ENCODE peak calls at places on chromosomes 16 and 17, in four cellular contexts. Z is mesendoderm, U is trophoblast cell, V is H9. M is an unnamed sample.

GRCh38 chr17:76405967-76406647 is 21.7 kb downstream of the SPHK1 start:
- DNase-seq in Z (no peak), U (no peak), V (no peak), M (no peak)

GRCh38 chr17:18937981-18938691 is 13.8 kb upstream of the SLC5A10 start:
- DNase-seq in Z (no peak), U (no peak), V (no peak), M (no peak)

GRCh38 chr17:73340093-73340596 is 28.3 kb upstream of the CDC42EP4 start:
- DNase-seq in Z (no peak), U (peak; percentile 43), V (no peak), M (no peak)

GRCh38 chr17:1137465-1137894 is 42.3 kb downstream of the ABR start:
- DNase-seq in Z (peak; percentile 41), U (peak; percentile 90), V (no peak), M (no peak)

GRCh38 chr16:29148867-29149272 is 164.0 kb downstream of the LAT start:
- DNase-seq in Z (no peak), U (no peak), V (no peak), M (no peak)

GRCh38 chr16:17416461-17417221 is 54.1 kb downstream of the XYLT1 start:
- DNase-seq in Z (peak; percentile 88), U (no peak), V (peak; percentile 56), M (no peak)

GRCh38 chr17:64115871-64116534 is 13.9 kb downstream of the ERN1 start:
- DNase-seq in Z (no peak), U (peak; percentile 68), V (no peak), M (no peak)

GRCh38 chr16:48194828-48195566 is 39.2 kb upstream of the ABCC12 start:
- DNase-seq in Z (no peak), U (no peak), V (no peak), M (no peak)

GRCh38 chr17:33942414-33942813 is 312.7 kb upstream of the CCL2 start:
- DNase-seq in Z (no peak), U (no peak), V (no peak), M (no peak)

GRCh38 chr16:55480228-55480655 is 1.2 kb downstream of the MMP2 start:
- DNase-seq in Z (peak; percentile 53), U (no peak), V (peak; percentile 46), M (no peak)

GRCh38 chr17:59506907-59507726 is 58.3 kb upstream of the DHX40 start:
- DNase-seq in Z (no peak), U (peak; percentile 20), V (no peak), M (no peak)

GRCh38 chr17:35630530-35631148 is 43.5 kb downstream of the AP2B1 start:
- DNase-seq in Z (peak; percentile 22), U (no peak), V (no peak), M (no peak)

GRCh38 chr17:36931697-36932382 is 5.4 kb upstream of the LHX1 start:
- DNase-seq in Z (no peak), U (no peak), V (peak; percentile 35), M (no peak)

GRCh38 chr16:50025544-50025931 is 513 bp downstream of the CNEP1R1 start:
- DNase-seq in Z (peak; percentile 40), U (no peak), V (no peak), M (no peak)

GRCh38 chr17:47368262-47368661 is 44.5 kb downstream of the EFCAB13 start:
- DNase-seq in Z (no peak), U (peak; percentile 43), V (no peak), M (no peak)

GRCh38 chr17:14359251-14359939 is 58.5 kb downstream of the HS3ST3B1 start:
- DNase-seq in Z (no peak), U (peak; percentile 17), V (peak; percentile 61), M (no peak)

GRCh38 chr16:73143681-73144370 is 95.9 kb upstream of the ZFHX3 start:
- DNase-seq in Z (no peak), U (no peak), V (no peak), M (no peak)

GRCh38 chr17:57471941-57472368 is 215.6 kb downstream of the MSI2 start:
- DNase-seq in Z (peak; percentile 56), U (no peak), V (peak; percentile 53), M (peak; percentile 67)

GRCh38 chr16:19086322-19087199 is 19.1 kb downstream of the COQ7 start:
- DNase-seq in Z (peak; percentile 87), U (peak; percentile 88), V (peak; percentile 87), M (peak; percentile 82)

GRCh38 chr17:50689251-50689650 is 18.5 kb downstream of the ANKRD40 start:
- DNase-seq in Z (peak; percentile 51), U (no peak), V (peak; percentile 67), M (no peak)

DNA sequence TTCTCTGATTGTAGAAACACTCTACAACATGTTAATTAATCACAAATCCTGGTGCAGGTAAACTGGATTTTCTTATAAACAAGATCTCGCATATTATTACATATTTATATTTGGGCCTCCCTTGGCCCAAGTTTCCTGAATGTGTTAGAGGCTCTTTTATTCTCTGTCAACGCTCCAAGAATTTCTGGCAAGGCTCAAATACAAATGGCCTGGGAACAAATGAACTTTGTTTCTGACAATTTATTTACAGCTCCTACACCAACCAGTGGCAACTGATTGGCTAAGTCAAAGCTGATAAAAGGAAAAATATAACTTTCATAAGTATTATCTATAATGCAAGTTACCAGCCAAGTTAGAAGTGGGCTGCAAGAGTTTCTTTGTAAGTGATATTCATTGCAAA is 64.9 kb upstream of the CORO6 start:
- DNase-seq in Z (no peak), U (no peak), V (no peak), M (no peak)
- H3K23ac ChIP-seq in Z (no peak overlapping the region), U (no peak overlapping the region), V (no peak overlapping the region), M (no peak overlapping the region)

GRCh38 chr17:16287563-16288027 is 65.7 kb downstream of the CENPV start:
- DNase-seq in Z (no peak), U (no peak), V (no peak), M (no peak)

GRCh38 chr17:16285646-16286008 is 67.6 kb downstream of the CENPV start:
- DNase-seq in Z (no peak), U (no peak), V (no peak), M (no peak)

GRCh38 chr17:16286009-16286946 is 67.0 kb downstream of the CENPV start:
- DNase-seq in Z (peak; percentile 94), U (peak; percentile 89), V (peak; percentile 94), M (peak; percentile 30)

GRCh38 chr17:16288860-16289571 is 64.3 kb downstream of the CENPV start:
- DNase-seq in Z (peak; percentile 57), U (peak; percentile 68), V (no peak), M (no peak)

GRCh38 chr17:16286947-16287562 is 66.2 kb downstream of the CENPV start:
- DNase-seq in Z (no peak), U (no peak), V (peak; percentile 37), M (no peak)
- H3K23ac ChIP-seq in Z (no peak overlapping the region), U (no peak overlapping the region), V (no peak overlapping the region), M (no peak overlapping the region)

DNA sequence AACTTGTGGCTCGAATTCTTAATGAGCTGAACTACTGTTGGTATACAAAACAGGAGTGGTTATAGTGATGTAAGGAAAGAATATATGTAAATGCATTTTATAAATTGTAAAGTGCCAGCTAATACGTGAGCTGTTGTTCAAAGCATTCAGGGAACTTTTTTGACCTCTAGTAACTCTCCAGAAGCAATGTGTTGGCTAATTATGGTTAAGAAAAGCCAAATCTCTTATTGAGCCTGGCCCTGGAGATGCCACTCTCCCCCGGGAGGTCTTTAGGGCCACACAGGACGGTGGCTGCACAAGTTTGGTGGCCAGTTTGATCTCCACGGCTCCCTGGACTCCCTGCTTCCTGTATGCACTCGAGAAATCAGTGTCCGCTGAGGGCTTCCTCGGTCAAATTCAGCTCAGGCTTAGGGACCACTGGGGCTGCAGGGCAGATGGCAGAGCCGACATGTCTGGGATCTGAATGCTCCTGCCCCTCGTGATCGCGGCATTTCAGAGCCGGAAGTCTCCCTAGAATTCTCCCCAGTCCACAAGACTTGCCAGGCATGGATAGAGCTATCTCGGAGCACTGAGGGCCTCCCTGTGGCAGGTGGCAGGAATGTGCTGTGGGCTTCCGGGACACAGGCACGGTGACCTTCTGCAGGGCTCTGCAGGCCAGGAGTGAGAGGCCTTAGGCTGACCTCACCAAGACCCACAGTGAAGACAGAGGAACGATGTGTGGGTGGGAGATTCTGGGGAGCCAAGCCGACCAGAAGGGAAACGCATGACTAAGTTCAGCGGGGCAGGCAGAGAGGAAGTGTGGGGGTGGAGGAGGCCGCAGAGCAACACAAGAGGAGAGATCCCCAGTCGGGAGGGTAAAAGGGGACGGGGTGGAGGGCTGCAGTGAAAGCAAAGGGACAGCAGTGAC is 18.6 kb upstream of the PITPNM3 start:
- DNase-seq in Z (peak; percentile 39), U (no peak), V (no peak), M (no peak)
- H3K23ac ChIP-seq in Z (no peak overlapping the region), U (no peak overlapping the region), V (no peak overlapping the region), M (no peak overlapping the region)

DNA sequence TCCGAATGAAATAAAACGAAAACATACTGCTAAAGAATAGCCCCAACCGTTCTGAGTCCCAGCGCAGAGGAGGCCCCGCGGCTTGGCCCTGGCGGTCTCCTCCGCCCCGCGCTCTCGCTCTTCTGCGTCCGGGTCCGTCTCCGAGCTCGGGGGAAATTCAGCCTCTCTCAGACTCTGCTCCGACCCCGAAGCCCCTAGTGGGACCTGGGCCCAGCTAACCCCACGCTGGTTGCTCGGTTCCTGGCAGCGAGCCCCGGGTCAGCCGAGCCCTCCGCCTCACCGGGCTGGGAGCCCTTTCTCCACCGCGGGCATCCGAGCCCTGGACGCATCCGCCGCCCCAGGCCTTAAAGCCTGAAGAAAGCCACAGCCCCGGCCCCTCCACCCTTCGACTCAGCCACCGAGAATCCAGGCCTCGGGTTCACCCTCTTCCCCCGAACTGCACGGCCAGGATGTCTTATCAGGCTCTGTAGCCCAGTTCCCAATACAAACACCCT is 1.2 kb downstream of the TBX2 start:
- DNase-seq in Z (no peak), U (no peak), V (no peak), M (no peak)
- H3K23ac ChIP-seq in Z (no peak overlapping the region), U (no peak overlapping the region), V (no peak overlapping the region), M (no peak overlapping the region)

GRCh38 chr17:44084131-44084538 is 13.6 kb downstream of the G6PC3 start:
- DNase-seq in Z (peak; percentile 44), U (no peak), V (peak; percentile 78), M (no peak)

GRCh38 chr17:44079877-44080821 is 9.6 kb downstream of the G6PC3 start:
- DNase-seq in Z (no peak), U (no peak), V (peak; percentile 30), M (no peak)

GRCh38 chr17:44081681-44082080 is 11.1 kb downstream of the G6PC3 start:
- DNase-seq in Z (no peak), U (no peak), V (no peak), M (no peak)

GRCh38 chr17:44083250-44083849 is 12.8 kb downstream of the G6PC3 start:
- DNase-seq in Z (peak; percentile 70), U (peak; percentile 37), V (peak; percentile 59), M (no peak)

DNA sequence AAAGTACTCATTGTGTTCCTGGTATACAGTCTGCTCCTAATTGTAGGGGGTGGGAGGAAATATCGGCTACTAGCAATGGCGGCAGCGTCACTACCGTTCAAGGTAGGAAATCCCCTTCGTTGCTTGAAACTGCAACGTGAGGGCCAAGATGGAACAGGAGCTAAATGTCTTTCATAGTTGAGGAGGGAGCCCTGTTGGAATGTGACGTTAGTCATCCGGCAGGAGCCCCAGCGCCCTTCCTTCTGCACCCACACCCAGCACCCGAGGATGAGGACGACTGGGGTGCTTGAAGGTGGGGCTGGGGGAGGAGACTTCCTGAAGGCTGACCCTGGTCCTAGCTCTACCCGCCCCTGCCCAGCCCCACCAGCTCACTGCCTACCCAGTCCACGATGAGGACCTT is 11.7 kb downstream of the G6PC3 start:
- DNase-seq in Z (no peak), U (no peak), V (no peak), M (no peak)
- H3K23ac ChIP-seq in Z (no peak overlapping the region), U (no peak overlapping the region), V (no peak overlapping the region), M (no peak overlapping the region)

DNA sequence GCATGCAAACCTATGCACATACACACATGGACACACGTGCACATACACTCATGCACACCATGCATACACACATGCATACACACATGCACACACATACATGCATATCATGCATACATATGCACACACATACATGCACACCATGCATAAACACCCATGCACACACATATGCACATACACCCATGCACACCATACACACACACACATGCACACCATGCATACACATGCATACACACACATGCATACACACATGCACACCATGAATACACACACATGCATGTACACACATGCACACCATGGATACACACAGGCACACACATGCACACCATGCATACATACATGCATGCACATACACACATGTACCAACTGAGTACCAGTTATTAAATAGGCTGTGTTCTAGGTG is 543.3 kb upstream of the EEF2KMT start:
- DNase-seq in Z (no peak), U (no peak), V (no peak), M (no peak)
- H3K23ac ChIP-seq in Z (no peak overlapping the region), U (no peak overlapping the region), V (no peak overlapping the region), M (no peak overlapping the region)